ENCODE peak calls at places on chromosomes 13 and 19, in five cellular contexts. T, G, O, Z and V are unnamed samples.

GRCh38 chr19:55287361-55288079 is 3.7 kb downstream of the BRSK1 start:
- DNase-seq in T (no peak), G (no peak), O (no peak), Z (no peak), V (no peak)

GRCh38 chr13:109331898-109332297 is 454.5 kb downstream of the IRS2 start:
- DNase-seq in T (no peak), G (peak), O (no peak), Z (no peak), V (no peak)

GRCh38 chr19:18385675-18386542 is at the start of gene GDF15:
- DNase-seq in T (peak), G (peak), O (peak), Z (peak), V (peak)

GRCh38 chr13:50598338-50598737 is 245.2 kb downstream of the DLEU7 start:
- DNase-seq in T (no peak), G (no peak), O (no peak), Z (no peak), V (no peak)

GRCh38 chr13:103799028-103799427 is 732.8 kb upstream of the SLC10A2 start:
- DNase-seq in T (no peak), G (peak), O (no peak), Z (no peak), V (no peak)

GRCh38 chr13:28327761-28328607 is 166.9 kb downstream of the FLT1 start:
- DNase-seq in T (no peak), G (no peak), O (no peak), Z (no peak), V (no peak)

GRCh38 chr13:79398169-79398568 is 7.9 kb downstream of the RBM26 start:
- DNase-seq in T (no peak), G (no peak), O (no peak), Z (no peak), V (no peak)

GRCh38 chr13:42574435-42575311 is 721 bp downstream of the TNFSF11 start:
- DNase-seq in T (no peak), G (no peak), O (no peak), Z (no peak), V (no peak)

GRCh38 chr13:111629933-111630332 is 309.5 kb downstream of the TEX29 start:
- DNase-seq in T (no peak), G (no peak), O (no peak), Z (no peak), V (no peak)

GRCh38 chr13:112069063-112069726 is 2.2 kb downstream of the SOX1 start:
- DNase-seq in T (no peak), G (no peak), O (no peak), Z (no peak), V (no peak)

GRCh38 chr19:36916991-36917390 is 859 bp downstream of the ZNF568 start:
- DNase-seq in T (no peak), G (no peak), O (no peak), Z (no peak), V (no peak)

GRCh38 chr13:48235100-48235813 is 2.3 kb downstream of the ITM2B start:
- DNase-seq in T (no peak), G (peak), O (peak), Z (peak), V (peak)

GRCh38 chr19:7337380-7338194 is 11.2 kb upstream of the ARHGEF18 start:
- DNase-seq in T (no peak), G (no peak), O (no peak), Z (no peak), V (peak)

GRCh38 chr19:52648336-52648990 is 10.3 kb upstream of the ZNF83 start:
- DNase-seq in T (no peak), G (no peak), O (no peak), Z (no peak), V (no peak)

GRCh38 chr19:7870571-7871279 is 3.5 kb downstream of the PRR36 start:
- DNase-seq in T (no peak), G (peak), O (peak), Z (peak), V (no peak)

GRCh38 chr13:75790198-75790970 is 154.3 kb downstream of the LMO7 start:
- DNase-seq in T (no peak), G (no peak), O (no peak), Z (no peak), V (no peak)

GRCh38 chr13:36163809-36164308 is 32.7 kb upstream of the DCLK1 start:
- DNase-seq in T (peak), G (peak), O (peak), Z (peak), V (peak)

GRCh38 chr13:30708541-30708940 is 26.8 kb upstream of the ALOX5AP start:
- DNase-seq in T (no peak), G (no peak), O (no peak), Z (no peak), V (no peak)

GRCh38 chr19:22619371-22619770 is 14.8 kb upstream of the ZNF492 start:
- DNase-seq in T (peak), G (no peak), O (peak), Z (no peak), V (no peak)

GRCh38 chr13:72458701-72459100 is 268.7 kb downstream of the MZT1 start:
- DNase-seq in T (no peak), G (peak), O (no peak), Z (no peak), V (no peak)

GRCh38 chr13:32278456-32278855 is 36.7 kb downstream of the ZAR1L start:
- DNase-seq in T (no peak), G (no peak), O (no peak), Z (no peak), V (no peak)

GRCh38 chr19:49361438-49362047 is 673 bp downstream of the TEAD2 start:
- DNase-seq in T (peak), G (peak), O (peak), Z (peak), V (peak)

GRCh38 chr19:11624064-11624463 is 26.8 kb downstream of the ZNF627 start:
- DNase-seq in T (no peak), G (peak), O (no peak), Z (no peak), V (no peak)

GRCh38 chr19:7744199-7744786 is 3.0 kb downstream of the CD209 start:
- DNase-seq in T (no peak), G (no peak), O (no peak), Z (no peak), V (no peak)

GRCh38 chr19:5914358-5914774 is 312 bp downstream of the CAPS start:
- DNase-seq in T (no peak), G (peak), O (no peak), Z (peak), V (no peak)

GRCh38 chr19:2195914-2196313 is 32.2 kb downstream of the DOT1L start:
- DNase-seq in T (no peak), G (no peak), O (no peak), Z (no peak), V (no peak)

GRCh38 chr13:31038834-31039552 is 106.5 kb downstream of the TEX26 start:
- DNase-seq in T (no peak), G (peak), O (no peak), Z (no peak), V (no peak)

GRCh38 chr13:42367836-42368235 is 95.9 kb downstream of the AKAP11 start:
- DNase-seq in T (no peak), G (no peak), O (no peak), Z (no peak), V (no peak)

GRCh38 chr13:110376120-110376519 is 69.0 kb downstream of the COL4A2 start:
- DNase-seq in T (no peak), G (no peak), O (no peak), Z (no peak), V (no peak)

GRCh38 chr19:42276284-42276683 is 7.2 kb downstream of the CIC start:
- DNase-seq in T (no peak), G (no peak), O (peak), Z (no peak), V (no peak)

GRCh38 chr13:44221657-44222056 is 152.0 kb upstream of the SERP2 start:
- DNase-seq in T (no peak), G (no peak), O (no peak), Z (no peak), V (no peak)

GRCh38 chr13:105341758-105342157 is 1193.7 kb downstream of the EFNB2 start:
- DNase-seq in T (no peak), G (no peak), O (no peak), Z (no peak), V (no peak)

GRCh38 chr19:50269653-50270052 is 59.5 kb downstream of the KCNC3 start:
- DNase-seq in T (no peak), G (no peak), O (no peak), Z (no peak), V (no peak)

GRCh38 chr13:111177081-111177711 is 62.1 kb downstream of the ARHGEF7 start:
- DNase-seq in T (peak), G (no peak), O (peak), Z (no peak), V (peak)

GRCh38 chr19:41222240-41222639 is 3.2 kb downstream of the AXL start:
- DNase-seq in T (no peak), G (no peak), O (no peak), Z (no peak), V (no peak)

DNA sequence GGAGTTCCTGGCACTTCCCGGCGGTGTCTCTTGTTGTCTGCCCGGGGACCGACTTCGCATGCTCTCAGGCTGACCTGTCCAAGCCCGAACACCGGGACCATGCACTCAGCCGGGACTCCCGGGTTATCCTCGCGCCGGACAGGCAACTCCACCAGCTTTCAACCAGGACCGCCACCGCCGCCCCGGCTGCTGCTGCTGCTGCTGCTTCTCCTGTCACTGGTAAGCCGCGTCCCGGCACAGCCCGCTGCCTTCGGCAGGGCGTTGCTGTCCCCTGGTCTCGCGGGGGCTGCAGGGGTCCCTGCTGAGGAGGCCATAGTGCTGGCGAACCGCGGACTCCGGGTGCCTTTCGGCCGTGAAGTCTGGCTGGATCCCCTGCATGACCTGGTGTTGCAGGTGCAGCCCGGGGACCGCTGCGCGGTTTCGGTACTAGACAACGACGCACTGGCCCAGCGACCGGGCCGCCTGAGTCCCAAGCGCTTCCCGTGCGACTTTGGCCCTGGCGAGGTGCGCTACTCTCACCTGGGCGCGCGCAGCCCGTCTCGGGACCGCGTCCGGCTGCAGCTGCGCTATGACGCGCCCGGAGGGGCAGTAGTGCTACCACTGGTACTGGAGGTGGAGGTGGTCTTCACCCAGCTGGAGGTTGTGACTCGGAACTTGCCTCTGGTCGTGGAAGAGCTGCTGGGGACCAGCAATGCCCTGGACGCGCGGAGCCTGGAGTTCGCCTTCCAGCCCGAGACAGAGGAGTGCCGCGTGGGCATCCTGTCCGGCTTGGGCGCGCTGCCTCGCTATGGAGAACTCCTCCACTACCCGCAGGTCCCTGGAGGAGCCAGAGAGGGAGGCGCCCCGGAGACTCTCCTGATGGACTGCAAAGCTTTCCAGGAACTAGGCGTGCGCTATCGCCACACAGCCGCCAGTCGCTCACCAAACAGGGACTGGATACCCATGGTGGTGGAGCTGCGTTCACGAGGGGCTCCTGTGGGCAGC is 661 bp downstream of the FREM2 start:
- DNase-seq in T (no peak), G (no peak), O (no peak), Z (peak), V (peak)
- H3K4me3 ChIP-seq in T (peak), G (peak), O (peak), Z (peak), V (peak)

DNA sequence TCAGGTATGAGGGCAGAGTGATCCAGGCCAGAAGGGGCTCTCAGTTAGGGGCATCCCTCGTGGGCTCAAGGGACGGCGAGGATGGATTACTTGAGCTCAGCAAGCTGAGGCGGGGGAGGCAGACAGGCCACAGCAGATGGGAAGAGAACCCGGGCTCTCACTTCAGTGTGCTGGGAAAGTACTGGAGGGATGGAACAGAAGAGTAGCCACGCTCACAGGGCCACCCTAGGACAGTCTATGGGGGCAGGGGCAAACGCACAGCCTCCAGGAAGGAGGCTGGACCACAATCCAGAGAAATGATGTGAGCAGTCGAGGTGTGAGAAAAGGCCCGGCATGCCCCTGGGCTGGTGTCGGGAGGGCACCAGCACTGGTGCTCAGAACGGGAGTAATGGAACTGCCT is 9.2 kb downstream of the GJA3 start:
- DNase-seq in T (no peak), G (no peak), O (no peak), Z (no peak), V (no peak)
- TF ChIP-seq CTCF in T (no peak), G (no peak), O (no peak), Z (no peak), V (no peak)

GRCh38 chr19:737591-738093 is 13.3 kb upstream of the MISP start:
- DNase-seq in T (no peak), G (peak), O (no peak), Z (peak), V (peak)
- H3K4me3 ChIP-seq in T (no peak), G (no peak), O (no peak), Z (no peak), V (no peak)

GRCh38 chr19:51341066-51341465 is 873 bp downstream of the VSIG10L start:
- DNase-seq in T (no peak), G (no peak), O (no peak), Z (no peak), V (no peak)

GRCh38 chr19:51338563-51339312 is 3.2 kb downstream of the VSIG10L start:
- DNase-seq in T (peak), G (peak), O (peak), Z (peak), V (peak)

GRCh38 chr19:51337861-51338562 is 3.9 kb downstream of the VSIG10L start:
- DNase-seq in T (no peak), G (no peak), O (no peak), Z (no peak), V (no peak)

GRCh38 chr19:51339313-51339686 is 2.6 kb downstream of the VSIG10L start:
- DNase-seq in T (no peak), G (no peak), O (no peak), Z (no peak), V (no peak)

DNA sequence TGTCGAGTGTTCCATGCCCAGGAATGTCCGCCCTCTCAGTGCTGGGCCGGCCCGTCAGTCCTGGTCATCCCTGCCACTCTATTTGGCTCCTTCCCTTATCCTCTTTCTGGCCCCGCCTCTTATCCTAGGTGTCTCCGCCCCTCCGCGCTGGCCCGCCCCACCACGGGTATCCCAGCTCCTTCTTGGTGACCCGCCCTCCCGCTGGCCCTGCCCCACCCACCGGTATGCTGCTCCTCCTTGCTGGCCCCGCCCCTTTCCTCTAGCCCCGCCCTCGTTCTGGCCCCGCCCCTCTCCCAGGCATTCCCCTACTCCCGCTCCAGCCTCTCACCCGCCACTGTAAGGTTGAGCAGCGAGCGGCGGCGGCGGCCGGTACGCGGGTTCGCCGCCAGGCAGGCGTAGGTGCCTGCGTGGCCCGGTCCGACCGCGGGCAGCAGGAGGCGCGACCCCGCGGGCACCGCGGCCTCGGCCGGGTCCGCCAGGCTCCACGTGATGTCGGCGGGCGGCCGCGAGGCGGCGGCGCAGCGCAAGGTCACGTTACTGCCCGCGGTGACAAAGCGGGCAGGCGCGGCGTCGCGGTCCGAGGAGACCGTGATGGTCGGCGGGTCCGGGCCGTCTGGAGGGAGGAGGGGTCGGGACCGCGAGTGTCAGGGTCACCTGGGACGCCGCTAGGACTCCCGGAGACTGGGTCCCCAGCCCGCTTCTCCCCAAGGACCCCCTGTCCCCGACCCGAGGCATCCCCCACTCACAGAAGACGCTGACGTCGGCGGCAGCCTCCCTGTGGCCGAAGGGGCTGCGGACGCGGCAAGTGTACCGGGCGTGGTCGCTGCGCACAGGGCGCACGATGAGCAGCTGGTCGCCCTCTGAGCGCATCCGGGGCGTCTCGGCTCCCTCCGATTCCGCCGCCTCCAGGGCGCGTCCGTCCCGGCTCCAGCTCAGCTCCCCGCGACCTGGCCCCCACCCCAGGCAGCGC is 2.0 kb downstream of the VSIG10L start:
- DNase-seq in T (peak), G (peak), O (peak), Z (peak), V (peak)
- TF ChIP-seq CTCF in T (peak), G (no peak), O (no peak), Z (no peak), V (no peak)

GRCh38 chr19:43354305-43354627 is 780 bp downstream of the CD177 start:
- DNase-seq in T (no peak), G (no peak), O (no peak), Z (no peak), V (no peak)
- H3K4me3 ChIP-seq in T (no peak), G (no peak), O (no peak), Z (no peak), V (no peak)

DNA sequence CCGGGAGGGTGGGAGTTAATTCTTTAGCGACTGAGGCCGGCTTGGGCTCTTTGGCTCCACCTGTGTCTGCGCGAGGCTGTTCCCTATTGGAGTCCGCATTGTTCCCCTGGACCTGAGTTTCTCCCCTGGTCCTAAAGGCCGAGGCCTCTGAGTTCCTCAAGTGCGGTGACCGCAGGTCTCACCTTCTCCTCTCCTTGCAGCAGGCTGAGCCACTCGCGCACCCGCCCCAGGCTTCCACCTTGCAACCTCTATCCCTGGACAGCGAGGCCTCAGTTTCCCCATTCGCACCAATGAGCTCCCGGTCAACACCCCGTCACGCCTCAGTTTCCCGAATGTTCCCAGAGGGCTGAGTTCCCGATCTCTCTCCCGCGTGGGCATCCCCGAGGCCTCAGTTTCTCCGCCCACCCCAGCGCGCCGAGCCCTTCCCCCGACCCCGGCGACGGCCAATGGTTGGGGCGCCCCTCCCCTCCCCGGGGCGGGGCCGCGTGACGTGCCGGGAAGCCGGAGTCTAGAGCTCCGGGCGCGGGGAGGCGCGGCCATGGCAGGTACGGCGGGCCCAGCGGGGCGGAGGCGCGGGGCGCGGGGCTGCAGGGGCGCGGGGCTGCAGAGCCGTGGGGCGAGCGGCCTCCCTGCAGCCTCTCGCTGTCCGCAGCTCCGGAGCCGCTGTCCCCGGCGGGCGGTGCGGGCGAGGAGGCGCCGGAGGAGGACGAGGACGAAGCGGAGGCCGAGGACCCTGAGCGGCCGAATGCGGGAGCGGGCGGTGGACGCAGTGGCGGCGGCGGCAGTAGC is at the start of gene MPND:
- DNase-seq in T (peak), G (peak), O (peak), Z (peak), V (peak)
- TF ChIP-seq CTCF in T (peak), G (no peak), O (peak), Z (no peak), V (peak)

GRCh38 chr13:58994077-58994476 is 1169.7 kb downstream of the DIAPH3 start:
- DNase-seq in T (no peak), G (no peak), O (no peak), Z (no peak), V (no peak)

GRCh38 chr13:59000770-59001169 is 1163.0 kb downstream of the DIAPH3 start:
- DNase-seq in T (no peak), G (no peak), O (no peak), Z (no peak), V (no peak)

GRCh38 chr13:58994778-58995177 is 1169.0 kb downstream of the DIAPH3 start:
- DNase-seq in T (no peak), G (peak), O (no peak), Z (no peak), V (no peak)

DNA sequence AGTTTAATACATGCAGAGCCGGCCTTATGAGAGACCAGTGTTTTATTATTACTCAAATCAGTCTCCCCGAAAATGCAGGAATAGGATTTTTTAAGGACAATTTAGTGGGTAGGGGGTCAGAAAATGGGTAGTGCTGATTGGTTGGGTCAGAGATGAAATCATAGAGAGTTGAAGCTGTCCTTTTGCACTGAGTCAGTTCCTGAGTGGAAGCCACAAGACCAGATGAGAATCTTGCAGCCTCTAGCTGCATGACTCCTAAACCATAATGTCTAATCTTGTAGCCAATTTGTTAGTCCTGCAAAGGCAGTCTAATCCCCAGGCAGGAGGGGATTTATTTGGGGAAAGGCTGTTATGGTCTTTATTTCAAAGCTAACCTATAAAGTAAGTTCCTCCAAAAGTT is 1163.9 kb downstream of the DIAPH3 start:
- DNase-seq in T (no peak), G (no peak), O (no peak), Z (no peak), V (no peak)
- H3K4me3 ChIP-seq in T (no peak), G (no peak), O (no peak), Z (no peak), V (no peak)